ENCODE peak calls at places on chromosomes 11 and 22, in four cellular contexts. One of them, this sample, is unnamed.

GRCh38 chr22:26564181-26564580 is 25.8 kb downstream of the TPST2 start:
- DNase-seq in anterior cingulate cortex: no peak
- DNase-seq in activated T-helper 1 cell treated with Interleukin-2 at 50 U/mL for 16 hours: no peak
- DNase-seq in B cell: no peak
- DNase-seq in this sample: no peak

GRCh38 chr11:118615996-118616395 is 8.6 kb downstream of the PHLDB1 start:
- DNase-seq in anterior cingulate cortex: no peak
- DNase-seq in activated T-helper 1 cell treated with Interleukin-2 at 50 U/mL for 16 hours: no peak
- DNase-seq in B cell: no peak
- DNase-seq in this sample: no peak

GRCh38 chr22:44668886-44669724 is 32.9 kb upstream of the PRR5 start:
- DNase-seq in anterior cingulate cortex: no peak
- DNase-seq in activated T-helper 1 cell treated with Interleukin-2 at 50 U/mL for 16 hours: no peak
- DNase-seq in B cell: no peak
- DNase-seq in this sample: no peak

GRCh38 chr11:106697058-106697457 is 321.2 kb downstream of the GUCY1A2 start:
- DNase-seq in anterior cingulate cortex: no peak
- DNase-seq in activated T-helper 1 cell treated with Interleukin-2 at 50 U/mL for 16 hours: no peak
- DNase-seq in B cell: no peak
- DNase-seq in this sample: no peak

GRCh38 chr11:75631086-75631694 is 37.6 kb downstream of the MAP6 start:
- DNase-seq in anterior cingulate cortex: no peak
- DNase-seq in activated T-helper 1 cell treated with Interleukin-2 at 50 U/mL for 16 hours: no peak
- DNase-seq in B cell: no peak
- DNase-seq in this sample: no peak

GRCh38 chr11:44467931-44468330 is 97.5 kb upstream of the CD82 start:
- DNase-seq in anterior cingulate cortex: no peak
- DNase-seq in activated T-helper 1 cell treated with Interleukin-2 at 50 U/mL for 16 hours: no peak
- DNase-seq in B cell: no peak
- DNase-seq in this sample: no peak

GRCh38 chr11:100810146-100810545 is 123.1 kb downstream of the ARHGAP42 start:
- DNase-seq in anterior cingulate cortex: no peak
- DNase-seq in activated T-helper 1 cell treated with Interleukin-2 at 50 U/mL for 16 hours: no peak
- DNase-seq in B cell: no peak
- DNase-seq in this sample: no peak

GRCh38 chr22:28072066-28072465 is 153.0 kb upstream of the PITPNB start:
- DNase-seq in anterior cingulate cortex: no peak
- DNase-seq in activated T-helper 1 cell treated with Interleukin-2 at 50 U/mL for 16 hours: no peak
- DNase-seq in B cell: no peak
- DNase-seq in this sample: no peak

GRCh38 chr11:128400382-128401203 is 186.8 kb downstream of the ETS1 start:
- DNase-seq in anterior cingulate cortex: no peak
- DNase-seq in activated T-helper 1 cell treated with Interleukin-2 at 50 U/mL for 16 hours: no peak
- DNase-seq in B cell: no peak
- DNase-seq in this sample: no peak

GRCh38 chr22:50656122-50657070 is 16.2 kb upstream of the SHANK3 start:
- DNase-seq in anterior cingulate cortex: no peak
- DNase-seq in activated T-helper 1 cell treated with Interleukin-2 at 50 U/mL for 16 hours: no peak
- DNase-seq in B cell: no peak
- DNase-seq in this sample: no peak

GRCh38 chr11:95372097-95372656 is 141.2 kb upstream of the SESN3 start:
- DNase-seq in anterior cingulate cortex: no peak
- DNase-seq in activated T-helper 1 cell treated with Interleukin-2 at 50 U/mL for 16 hours: no peak
- DNase-seq in B cell: no peak
- DNase-seq in this sample: no peak

GRCh38 chr22:35728639-35729308 is 11.1 kb downstream of the APOL5 start:
- DNase-seq in anterior cingulate cortex: no peak
- DNase-seq in activated T-helper 1 cell treated with Interleukin-2 at 50 U/mL for 16 hours: no peak
- DNase-seq in B cell: no peak
- DNase-seq in this sample: no peak

GRCh38 chr11:36945384-36945783 is 347.3 kb upstream of the RAG2 start:
- DNase-seq in anterior cingulate cortex: no peak
- DNase-seq in activated T-helper 1 cell treated with Interleukin-2 at 50 U/mL for 16 hours: no peak
- DNase-seq in B cell: no peak
- DNase-seq in this sample: no peak